ENCODE peak calls at places on chromosomes 1 and 21, in four cellular contexts. D, X, B and L are unnamed samples.

GRCh38 chr21:16037386-16037785 is 307.6 kb downstream of the USP25 start:
- DNase-seq in D (no peak), X (no peak), B (no peak), L (no peak)

GRCh38 chr1:4772294-4773010 is 118.0 kb downstream of the AJAP1 start:
- DNase-seq in X (no peak), D (no peak), B (no peak), L (no peak)

GRCh38 chr1:19715334-19716203 is 50.9 kb downstream of the HTR6 start:
- DNase-seq in D (peak; percentile 85), X (peak; percentile 98), B (peak; percentile 96), L (peak; percentile 92)

GRCh38 chr1:17001760-17002523 is 9.8 kb downstream of the ATP13A2 start:
- DNase-seq in B (no peak), D (no peak), X (no peak), L (peak; percentile 37)

GRCh38 chr1:184056921-184057496 is 5.5 kb downstream of the TSEN15 start:
- DNase-seq in B (no peak), D (no peak), X (peak; percentile 26), L (no peak)

GRCh38 chr1:210323957-210324356 is 4.7 kb upstream of the HHAT start:
- DNase-seq in X (no peak), D (no peak), B (no peak), L (no peak)

GRCh38 chr1:87089823-87090222 is 175.4 kb downstream of the HS2ST1 start:
- DNase-seq in B (no peak), X (no peak), D (no peak), L (peak; percentile 3)

GRCh38 chr21:40340357-40340756 is 473.1 kb downstream of the PCP4 start:
- DNase-seq in X (no peak), B (no peak), D (no peak), L (no peak)

GRCh38 chr1:226125097-226125630 is 61.4 kb downstream of the ACBD3 start:
- DNase-seq in B (peak; percentile 92), X (peak; percentile 93), D (peak; percentile 83), L (peak; percentile 95)

DNA sequence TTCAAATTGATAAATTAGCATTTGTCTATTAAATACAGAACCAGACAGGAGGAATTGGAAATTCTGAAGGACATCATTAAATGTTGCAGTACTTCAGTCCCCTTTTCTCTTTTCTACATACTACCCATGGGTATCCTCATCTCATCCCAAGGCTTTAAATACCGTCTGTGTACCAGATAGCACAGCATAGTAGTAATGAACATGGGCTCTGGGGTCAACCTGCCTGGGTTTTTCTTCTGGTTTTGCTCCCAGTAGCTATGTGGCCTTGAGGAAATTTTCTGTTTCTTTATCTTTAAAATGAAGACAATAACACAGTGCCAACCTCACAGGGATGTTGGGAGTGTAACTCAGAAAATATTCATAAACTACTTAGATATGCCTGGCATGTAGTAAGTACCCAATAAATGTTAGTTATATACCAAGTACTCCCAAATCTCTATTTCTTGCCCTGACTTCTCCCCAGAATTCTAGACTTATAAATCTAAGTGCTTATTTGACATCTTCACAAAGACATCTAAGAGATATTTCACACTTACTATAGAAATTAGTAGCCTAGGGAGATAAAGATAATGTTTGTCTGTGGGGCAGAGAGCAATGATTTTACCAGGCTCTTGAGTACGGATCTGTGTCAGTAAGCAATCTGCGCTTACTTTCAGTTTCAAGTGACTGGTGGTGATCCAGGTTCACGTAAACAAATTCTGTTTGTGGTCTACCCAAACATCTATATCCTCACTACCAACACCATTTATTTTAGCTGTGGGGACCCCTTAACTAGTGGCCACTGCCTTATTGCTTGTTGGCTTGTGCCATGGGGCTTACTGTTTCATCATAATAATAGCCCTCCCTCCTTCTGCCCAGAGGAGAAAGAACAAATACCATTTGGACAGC is 37.3 kb downstream of the VANGL2 start:
- DNase-seq in X (no peak), D (no peak), B (no peak), L (no peak)
- H3K4me3 ChIP-seq in X (no peak overlapping the region), D (no peak overlapping the region), B (no peak overlapping the region), L (no peak overlapping the region)

GRCh38 chr1:78284354-78284753 is 206.4 kb upstream of the PTGFR start:
- DNase-seq in D (no peak), B (no peak), X (no peak), L (no peak)
- H3K27me3 ChIP-seq in D (no peaks in the 10 kb centered on the region), B (no peaks in the 10 kb centered on the region), X (no peaks in the 10 kb centered on the region), L (peaks cover 2% of the 10 kb centered on the region)

DNA sequence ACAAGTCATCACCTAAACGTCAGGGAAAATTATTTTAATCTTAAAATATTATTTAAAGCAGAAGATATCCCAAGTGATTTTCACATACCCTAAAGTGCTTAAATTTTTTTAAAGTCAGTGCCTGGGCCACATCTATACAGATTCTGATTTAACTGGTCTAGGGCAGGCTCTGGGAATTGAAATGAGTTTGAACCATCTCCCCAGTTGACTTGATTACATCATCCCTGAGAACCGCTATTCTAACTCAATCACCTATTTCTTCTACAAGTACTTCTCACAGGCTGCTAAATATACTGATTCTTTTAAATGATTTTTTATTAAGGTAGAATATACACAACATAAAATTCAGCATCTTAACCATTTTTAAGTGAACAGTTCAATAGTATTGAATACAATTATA is 19.6 kb downstream of the GART start:
- DNase-seq in B (no peak), X (no peak), D (no peak), L (no peak)
- H3K36me3 ChIP-seq in B (no peaks in the 10 kb centered on the region), X (peaks cover 70% of the 10 kb centered on the region), D (peaks cover 33% of the 10 kb centered on the region), L (peaks cover 25% of the 10 kb centered on the region)

GRCh38 chr1:43572084-43572483 is 41.4 kb downstream of the PTPRF start:
- DNase-seq in B (no peak), X (no peak), D (no peak), L (no peak)
- H3K4me3 ChIP-seq in B (no peak overlapping the region), X (no peak overlapping the region), D (no peak overlapping the region), L (no peak overlapping the region)

GRCh38 chr1:44545961-44546360 is 128.3 kb downstream of the TMEM53 start:
- DNase-seq in D (no peak), X (no peak), B (peak; percentile 51), L (no peak)

GRCh38 chr1:44544960-44545359 is 129.3 kb downstream of the TMEM53 start:
- DNase-seq in D (no peak), X (no peak), B (no peak), L (no peak)

GRCh38 chr1:44543064-44543815 is 131.0 kb downstream of the TMEM53 start:
- DNase-seq in X (peak; percentile 88), B (no peak), D (no peak), L (peak; percentile 94)

GRCh38 chr1:44543816-44544185 is 130.5 kb downstream of the TMEM53 start:
- DNase-seq in D (no peak), B (no peak), X (no peak), L (peak; percentile 68)

DNA sequence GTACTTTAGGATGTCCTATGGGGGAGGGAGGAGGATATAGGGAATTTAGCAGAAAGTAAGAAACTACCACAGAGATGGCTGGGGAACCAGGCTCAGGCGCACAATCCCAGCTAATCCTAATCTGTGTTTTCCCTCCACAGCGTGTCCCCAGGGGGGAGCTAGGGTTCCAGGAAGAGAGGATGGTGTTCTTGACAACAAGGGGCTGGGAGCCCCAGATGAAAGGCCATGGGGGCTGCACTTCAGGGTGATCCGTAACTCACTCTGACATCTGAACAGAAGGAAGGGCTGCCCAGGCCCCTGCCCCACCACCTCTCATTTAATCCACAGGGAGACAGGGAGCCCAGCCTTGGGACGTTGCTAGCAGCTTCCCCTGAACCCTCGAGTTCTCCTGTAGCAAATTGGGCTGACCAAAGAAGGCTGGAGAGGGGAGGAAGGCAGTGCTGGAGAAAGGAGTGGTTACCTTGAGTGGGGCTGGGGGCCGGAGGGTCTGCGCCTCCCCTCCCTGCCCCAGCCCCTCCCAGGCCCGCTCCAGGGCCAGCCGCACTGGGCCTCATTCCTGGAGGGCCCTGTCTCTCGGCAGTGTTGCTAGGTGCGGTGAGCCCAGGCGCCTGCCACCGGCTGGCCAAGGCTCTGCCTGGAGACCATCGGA is 131.7 kb downstream of the TMEM53 start:
- DNase-seq in X (peak; percentile 17), B (no peak), D (no peak), L (no peak)
- H3K27me3 ChIP-seq in X (no peaks in the 10 kb centered on the region), B (peaks cover 7% of the 10 kb centered on the region), D (no peaks in the 10 kb centered on the region), L (peaks cover 7% of the 10 kb centered on the region)

DNA sequence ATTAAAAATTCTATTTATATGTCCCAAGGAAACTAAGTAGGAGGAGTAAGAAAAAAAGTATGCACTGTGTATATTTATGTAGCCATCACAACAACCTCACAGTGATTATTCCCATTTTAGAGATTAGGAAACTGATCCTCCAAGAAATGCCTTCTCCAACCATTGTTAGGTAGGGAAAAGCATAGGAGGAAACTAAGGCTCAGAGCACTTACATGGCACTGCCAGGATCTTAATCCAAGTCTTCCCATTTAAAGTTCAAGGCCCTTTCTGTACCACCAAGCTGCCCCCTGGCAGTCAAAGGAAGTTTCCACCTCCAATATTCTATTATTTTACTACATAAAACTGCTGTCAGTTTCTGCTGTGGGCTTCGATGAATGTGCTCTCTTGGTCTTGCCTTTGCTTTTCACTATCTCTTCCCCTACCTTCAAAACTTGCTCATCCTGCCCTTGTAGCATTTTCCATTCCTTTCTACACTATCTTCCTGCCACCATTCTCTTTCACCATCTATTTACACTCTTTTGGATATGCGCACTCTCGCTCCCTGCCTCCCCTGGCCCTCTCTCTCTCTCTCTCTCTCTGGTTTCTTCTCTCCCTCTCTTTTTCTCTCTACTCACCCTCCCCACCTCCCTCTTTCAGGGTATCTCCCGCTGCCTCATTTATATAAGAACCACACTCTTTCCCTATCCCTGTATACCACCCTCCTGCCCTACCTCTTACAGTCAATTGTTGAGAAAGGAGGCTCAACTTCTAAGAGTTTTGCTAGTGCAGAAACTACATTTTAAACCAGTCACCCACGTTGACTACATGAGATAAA is 34.0 kb downstream of the PUM1 start:
- DNase-seq in X (no peak), B (no peak), D (no peak), L (peak; percentile 47)
- H3K36me3 ChIP-seq in X (peaks cover 15% of the 10 kb centered on the region), B (no peaks in the 10 kb centered on the region), D (no peaks in the 10 kb centered on the region), L (no peaks in the 10 kb centered on the region)

GRCh38 chr1:150160964-150161626 is 11.4 kb downstream of the PLEKHO1 start:
- DNase-seq in X (no peak), B (no peak), D (no peak), L (no peak)
- H3K4me3 ChIP-seq in X (no peak overlapping the region), B (no peak overlapping the region), D (no peak overlapping the region), L (no peak overlapping the region)